ENCODE peak calls at places on chromosomes 3 and 15, in seven cellular contexts. L is K562, R is HCT116, W is GM12878, Q is HepG2, H is H1, B is SK-N-SH. X is an unnamed sample.

GRCh38 chr15:101004500-101004899 is 85.3 kb downstream of the LRRK1 start:
- DNase-seq in H (no peak), B (no peak), W (no peak), L (no peak), Q (no peak), R (no peak), X (no peak)

GRCh38 chr3:177983341-177983740 is 552.9 kb upstream of the KCNMB2 start:
- DNase-seq in H (no peak), R (no peak), W (no peak), L (no peak), Q (no peak), B (no peak), X (no peak)

GRCh38 chr3:124664804-124665203 is 65.4 kb upstream of the UMPS start:
- DNase-seq in Q (peak; percentile 70), L (no peak), W (no peak), B (no peak), H (no peak), R (no peak), X (no peak)

GRCh38 chr3:186259612-186260383 is 102.2 kb downstream of the DGKG start:
- DNase-seq in W (no peak), Q (peak; percentile 57), B (peak; percentile 90), H (peak; percentile 77), R (peak; percentile 75), L (peak; percentile 77), X (no peak)

GRCh38 chr3:9732080-9732752 is 681 bp downstream of the BRPF1 start:
- DNase-seq in H (no peak), L (peak; percentile 64), R (no peak), W (no peak), B (no peak), Q (no peak), X (no peak)

GRCh38 chr3:124504332-124505059 is 225.8 kb upstream of the UMPS start:
- DNase-seq in L (no peak), B (no peak), H (no peak), Q (no peak), R (no peak), W (no peak), X (no peak)

GRCh38 chr3:53705774-53706173 is 140.4 kb downstream of the CHDH start:
- DNase-seq in R (no peak), Q (no peak), H (no peak), B (no peak), W (no peak), L (no peak), X (no peak)

GRCh38 chr3:64743844-64744243 is 56.0 kb upstream of the ADAMTS9 start:
- DNase-seq in L (no peak), Q (no peak), B (no peak), W (no peak), R (no peak), H (no peak), X (no peak)

GRCh38 chr3:133248389-133248788 is 151.5 kb upstream of the BFSP2 start:
- DNase-seq in L (no peak), Q (no peak), B (no peak), R (no peak), W (no peak), H (no peak), X (no peak)

GRCh38 chr3:149273096-149273751 is 51.6 kb upstream of the CP start:
- DNase-seq in Q (peak; percentile 81), H (peak; percentile 56), L (peak; percentile 50), R (peak; percentile 86), W (peak; percentile 45), B (peak; percentile 63), X (peak; percentile 90)

GRCh38 chr3:17342126-17342525 is 400.3 kb downstream of the TBC1D5 start:
- DNase-seq in R (no peak), W (no peak), B (no peak), H (no peak), L (no peak), Q (no peak), X (no peak)

GRCh38 chr15:101641894-101642293 is 10.3 kb downstream of the TM2D3 start:
- DNase-seq in W (peak; percentile 25), Q (no peak), B (peak; percentile 35), R (no peak), H (no peak), L (no peak), X (no peak)

GRCh38 chr15:71730277-71731144 is 79.8 kb upstream of the NR2E3 start:
- DNase-seq in W (no peak), H (no peak), R (peak; percentile 43), L (peak; percentile 57), B (peak; percentile 71), Q (peak; percentile 50), X (no peak)

GRCh38 chr3:10546181-10546624 is 40.8 kb upstream of the ATP2B2 start:
- DNase-seq in B (no peak), R (no peak), W (no peak), H (no peak), L (no peak), Q (no peak), X (no peak)

GRCh38 chr3:24336101-24336500 is 158.5 kb downstream of the THRB start:
- DNase-seq in B (no peak), Q (no peak), W (no peak), L (no peak), H (no peak), R (no peak), X (no peak)

GRCh38 chr3:5078151-5078550 is 43.9 kb upstream of the ARL8B start:
- DNase-seq in L (no peak), W (no peak), B (no peak), H (no peak), R (no peak), Q (no peak), X (peak; percentile 22)

GRCh38 chr15:92226020-92226612 is 167.6 kb upstream of the ST8SIA2 start:
- DNase-seq in L (peak; percentile 10), Q (peak; percentile 25), B (peak; percentile 22), W (no peak), R (peak; percentile 16), H (no peak), X (no peak)

GRCh38 chr3:87336761-87337160 is 60.4 kb upstream of the POU1F1 start:
- DNase-seq in Q (no peak), B (no peak), L (no peak), R (no peak), H (no peak), W (no peak), X (no peak)

GRCh38 chr3:128293930-128294329 is 140.6 kb downstream of the EEFSEC start:
- DNase-seq in Q (no peak), W (no peak), H (no peak), R (no peak), B (no peak), L (no peak), X (no peak)

GRCh38 chr3:65779393-65779792 is 259.3 kb downstream of the MAGI1 start:
- DNase-seq in H (no peak), Q (no peak), R (no peak), W (no peak), L (no peak), B (no peak), X (no peak)

GRCh38 chr3:102979682-102980378 is 545.0 kb downstream of the ZPLD1 start:
- DNase-seq in Q (no peak), R (peak; percentile 89), B (peak; percentile 5), H (no peak), L (no peak), W (no peak), X (no peak)

GRCh38 chr3:184771748-184772147 is 40.2 kb upstream of the VPS8 start:
- DNase-seq in H (no peak), W (no peak), B (peak; percentile 56), L (no peak), R (no peak), Q (no peak), X (no peak)

GRCh38 chr15:41979493-41980266 is 7.3 kb upstream of the EHD4 start:
- DNase-seq in B (no peak), H (no peak), W (no peak), L (no peak), R (no peak), Q (no peak), X (no peak)
- TF ChIP-seq SIN3A in B (no peak), H (no peak), W (no peak), L (no peak), R (no peak), Q (no peak), X (no peak)

GRCh38 chr15:77988386-77989301 is 88.9 kb downstream of the TBC1D2B start:
- DNase-seq in R (no peak), H (no peak), B (no peak), W (no peak), Q (no peak), L (no peak), X (no peak)
- H3K4me1 ChIP-seq in R (peaks cover 4% of the 10 kb centered on the region), H (no peaks in the 10 kb centered on the region), B (peaks cover 5% of the 10 kb centered on the region), W (peaks cover 18% of the 10 kb centered on the region), Q (peaks cover 34% of the 10 kb centered on the region), L (no peaks in the 10 kb centered on the region), X (peaks cover 37% of the 10 kb centered on the region)

GRCh38 chr3:107189158-107189791 is 188.0 kb upstream of the CCDC54 start:
- DNase-seq in B (no peak), Q (no peak), R (no peak), L (no peak), H (no peak), W (no peak), X (no peak)
- TF ChIP-seq SIN3A in B (no peak), Q (no peak), R (no peak), L (no peak), H (no peak), W (no peak), X (no peak)

DNA sequence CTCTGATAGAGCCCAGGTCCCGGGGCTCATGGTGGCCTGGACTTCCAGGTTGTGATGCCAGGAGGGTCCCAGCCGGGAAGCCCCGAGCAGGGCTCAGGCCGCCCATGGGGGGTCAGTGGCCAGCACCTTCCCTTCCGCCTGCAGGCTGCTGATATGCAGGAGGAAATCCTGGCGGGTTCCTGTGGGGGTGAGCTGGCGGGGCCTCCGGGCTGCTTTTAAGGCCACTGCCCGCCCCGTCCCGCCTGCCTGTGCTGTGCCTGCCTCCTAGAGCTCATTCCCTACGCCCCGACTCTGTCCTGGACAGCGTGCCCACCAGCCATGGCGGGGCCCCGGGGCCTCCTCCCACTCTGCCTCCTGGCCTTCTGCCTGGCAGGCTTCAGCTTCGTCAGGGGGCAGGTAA is at the start of gene STAB1:
- DNase-seq in R (no peak), B (no peak), Q (no peak), H (no peak), W (no peak), L (no peak), X (no peak)
- H3K4me1 ChIP-seq in R (no peaks in the 10 kb centered on the region), B (peaks cover 3% of the 10 kb centered on the region), Q (peaks cover 23% of the 10 kb centered on the region), H (no peaks in the 10 kb centered on the region), W (no peaks in the 10 kb centered on the region), L (peaks cover 5% of the 10 kb centered on the region), X (no peaks in the 10 kb centered on the region)

DNA sequence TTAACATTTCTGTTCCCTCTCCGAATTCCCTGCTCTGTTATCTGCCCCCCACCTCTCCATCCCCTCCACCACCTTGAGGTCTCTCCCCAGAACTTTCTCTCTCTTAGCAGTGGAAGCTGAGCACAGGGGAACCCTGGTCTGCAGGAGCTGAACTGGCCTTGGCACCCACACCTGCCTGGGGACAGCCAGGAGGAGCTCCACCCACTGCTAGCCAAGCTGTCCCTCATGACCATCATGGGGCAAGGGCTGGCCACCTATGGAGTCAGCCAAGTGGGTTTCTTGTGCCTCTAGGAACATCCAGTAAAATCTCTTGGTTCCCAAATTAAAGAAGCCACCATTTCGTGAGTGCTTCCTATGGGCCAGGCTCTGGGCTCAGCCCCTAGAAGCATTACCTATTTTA is 276.4 kb upstream of the TLE3 start:
- DNase-seq in W (no peak), B (no peak), L (no peak), H (no peak), Q (no peak), R (no peak), X (no peak)
- TF ChIP-seq SIN3A in W (no peak), B (no peak), L (no peak), H (no peak), Q (no peak), R (no peak), X (no peak)

GRCh38 chr15:94984886-94985285 is 753.5 kb downstream of the MCTP2 start:
- DNase-seq in W (no peak), H (no peak), Q (no peak), L (no peak), B (no peak), R (no peak), X (no peak)
- H3K4me1 ChIP-seq in W (no peaks in the 10 kb centered on the region), H (no peaks in the 10 kb centered on the region), Q (no peaks in the 10 kb centered on the region), L (no peaks in the 10 kb centered on the region), B (no peaks in the 10 kb centered on the region), R (no peaks in the 10 kb centered on the region), X (no peaks in the 10 kb centered on the region)

X was measured in Panc1.